ENCODE peak calls at places on chromosomes 7 and 10, in seven cellular contexts. One of them, this sample, is unnamed.

GRCh38 chr7:43467846-43468245 is 115.1 kb upstream of the STK17A start:
- DNase-seq in cardiac fibroblast: no peak
- DNase-seq in OCI-LY7: no peak
- DNase-seq in H9: no peak
- DNase-seq in type B pancreatic cell: no peak
- DNase-seq in CD4-positive, alpha-beta T cell: no peak
- DNase-seq in body of pancreas: no peak
- DNase-seq in this sample: no peak

GRCh38 chr7:4845740-4846142 is 16.1 kb downstream of the PAPOLB start:
- DNase-seq in cardiac fibroblast: peak
- DNase-seq in OCI-LY7: no peak
- DNase-seq in H9: peak
- DNase-seq in type B pancreatic cell: no peak
- DNase-seq in CD4-positive, alpha-beta T cell: no peak
- DNase-seq in body of pancreas: no peak
- DNase-seq in this sample: no peak

GRCh38 chr7:125926621-125927020 is 997.0 kb upstream of the POT1 start:
- DNase-seq in cardiac fibroblast: no peak
- DNase-seq in OCI-LY7: no peak
- DNase-seq in H9: no peak
- DNase-seq in type B pancreatic cell: no peak
- DNase-seq in CD4-positive, alpha-beta T cell: no peak
- DNase-seq in body of pancreas: no peak
- DNase-seq in this sample: no peak

GRCh38 chr10:131857156-131858117 is 43.4 kb upstream of the PPP2R2D start:
- DNase-seq in cardiac fibroblast: no peak
- DNase-seq in OCI-LY7: no peak
- DNase-seq in H9: peak
- DNase-seq in type B pancreatic cell: peak
- DNase-seq in CD4-positive, alpha-beta T cell: no peak
- DNase-seq in body of pancreas: no peak
- DNase-seq in this sample: peak

GRCh38 chr7:22990588-22990949 is 23.4 kb downstream of the HYCC1 start:
- DNase-seq in cardiac fibroblast: no peak
- DNase-seq in OCI-LY7: no peak
- DNase-seq in H9: no peak
- DNase-seq in type B pancreatic cell: no peak
- DNase-seq in CD4-positive, alpha-beta T cell: no peak
- DNase-seq in body of pancreas: no peak
- DNase-seq in this sample: no peak

GRCh38 chr10:22682237-22683192 is 31.9 kb downstream of the PIP4K2A start:
- DNase-seq in cardiac fibroblast: peak
- DNase-seq in OCI-LY7: peak
- DNase-seq in H9: no peak
- DNase-seq in type B pancreatic cell: no peak
- DNase-seq in CD4-positive, alpha-beta T cell: peak
- DNase-seq in body of pancreas: no peak
- DNase-seq in this sample: no peak

GRCh38 chr7:35727571-35727970 is 32.6 kb upstream of the HERPUD2 start:
- DNase-seq in cardiac fibroblast: peak
- DNase-seq in OCI-LY7: peak
- DNase-seq in H9: no peak
- DNase-seq in type B pancreatic cell: no peak
- DNase-seq in CD4-positive, alpha-beta T cell: no peak
- DNase-seq in body of pancreas: no peak
- DNase-seq in this sample: no peak

GRCh38 chr7:5699951-5700384 is 81.5 kb downstream of the RNF216 start:
- DNase-seq in cardiac fibroblast: no peak
- DNase-seq in OCI-LY7: peak
- DNase-seq in H9: no peak
- DNase-seq in type B pancreatic cell: no peak
- DNase-seq in CD4-positive, alpha-beta T cell: peak
- DNase-seq in body of pancreas: peak
- DNase-seq in this sample: no peak

GRCh38 chr10:17201165-17202013 is at the start of gene TRDMT1:
- DNase-seq in cardiac fibroblast: peak
- DNase-seq in OCI-LY7: peak
- DNase-seq in H9: peak
- DNase-seq in type B pancreatic cell: peak
- DNase-seq in CD4-positive, alpha-beta T cell: peak
- DNase-seq in body of pancreas: peak
- DNase-seq in this sample: peak

GRCh38 chr7:1899201-1899600 is 229.1 kb downstream of the ELFN1 start:
- DNase-seq in cardiac fibroblast: peak
- DNase-seq in OCI-LY7: no peak
- DNase-seq in H9: no peak
- DNase-seq in type B pancreatic cell: no peak
- DNase-seq in CD4-positive, alpha-beta T cell: no peak
- DNase-seq in body of pancreas: peak
- DNase-seq in this sample: no peak

GRCh38 chr10:13915710-13916109 is 328.9 kb downstream of the PRPF18 start:
- DNase-seq in cardiac fibroblast: no peak
- DNase-seq in OCI-LY7: no peak
- DNase-seq in H9: no peak
- DNase-seq in type B pancreatic cell: no peak
- DNase-seq in CD4-positive, alpha-beta T cell: no peak
- DNase-seq in body of pancreas: peak
- DNase-seq in this sample: no peak

GRCh38 chr10:99788598-99789259 is 6.3 kb downstream of the ABCC2 start:
- DNase-seq in cardiac fibroblast: peak
- DNase-seq in OCI-LY7: no peak
- DNase-seq in H9: no peak
- DNase-seq in type B pancreatic cell: no peak
- DNase-seq in CD4-positive, alpha-beta T cell: no peak
- DNase-seq in body of pancreas: peak
- DNase-seq in this sample: no peak

GRCh38 chr10:11009471-11010308 is 8.0 kb upstream of the CELF2 start:
- DNase-seq in cardiac fibroblast: peak
- DNase-seq in OCI-LY7: no peak
- DNase-seq in H9: no peak
- DNase-seq in type B pancreatic cell: no peak
- DNase-seq in CD4-positive, alpha-beta T cell: peak
- DNase-seq in body of pancreas: no peak
- DNase-seq in this sample: no peak

GRCh38 chr10:18402766-18403346 is 248.5 kb downstream of the NSUN6 start:
- DNase-seq in cardiac fibroblast: no peak
- DNase-seq in OCI-LY7: no peak
- DNase-seq in H9: no peak
- DNase-seq in type B pancreatic cell: no peak
- DNase-seq in CD4-positive, alpha-beta T cell: no peak
- DNase-seq in body of pancreas: no peak
- DNase-seq in this sample: no peak

GRCh38 chr7:158646766-158647474 is 57.7 kb downstream of the NCAPG2 start:
- DNase-seq in cardiac fibroblast: no peak
- DNase-seq in OCI-LY7: peak
- DNase-seq in H9: peak
- DNase-seq in type B pancreatic cell: no peak
- DNase-seq in CD4-positive, alpha-beta T cell: no peak
- DNase-seq in body of pancreas: peak
- DNase-seq in this sample: no peak

GRCh38 chr7:108569381-108570145 is at the start of the genes DNAJB9 and THAP5:
- DNase-seq in cardiac fibroblast: peak
- DNase-seq in OCI-LY7: peak
- DNase-seq in H9: peak
- DNase-seq in type B pancreatic cell: peak
- DNase-seq in CD4-positive, alpha-beta T cell: peak
- DNase-seq in body of pancreas: peak
- DNase-seq in this sample: peak

GRCh38 chr10:63977329-63977923 is 456.2 kb downstream of the REEP3 start:
- DNase-seq in cardiac fibroblast: peak
- DNase-seq in OCI-LY7: peak
- DNase-seq in H9: peak
- DNase-seq in type B pancreatic cell: no peak
- DNase-seq in CD4-positive, alpha-beta T cell: no peak
- DNase-seq in body of pancreas: peak
- DNase-seq in this sample: no peak

GRCh38 chr10:46005383-46005782 is 25.0 kb downstream of the NCOA4 start:
- DNase-seq in cardiac fibroblast: no peak
- DNase-seq in OCI-LY7: no peak
- DNase-seq in H9: no peak
- DNase-seq in type B pancreatic cell: no peak
- DNase-seq in CD4-positive, alpha-beta T cell: no peak
- DNase-seq in body of pancreas: no peak
- DNase-seq in this sample: no peak

GRCh38 chr7:138352570-138353461 is 107.2 kb upstream of the TRIM24 start:
- DNase-seq in cardiac fibroblast: peak
- DNase-seq in OCI-LY7: no peak
- DNase-seq in H9: peak
- DNase-seq in type B pancreatic cell: no peak
- DNase-seq in CD4-positive, alpha-beta T cell: no peak
- DNase-seq in body of pancreas: no peak
- DNase-seq in this sample: no peak

DNA sequence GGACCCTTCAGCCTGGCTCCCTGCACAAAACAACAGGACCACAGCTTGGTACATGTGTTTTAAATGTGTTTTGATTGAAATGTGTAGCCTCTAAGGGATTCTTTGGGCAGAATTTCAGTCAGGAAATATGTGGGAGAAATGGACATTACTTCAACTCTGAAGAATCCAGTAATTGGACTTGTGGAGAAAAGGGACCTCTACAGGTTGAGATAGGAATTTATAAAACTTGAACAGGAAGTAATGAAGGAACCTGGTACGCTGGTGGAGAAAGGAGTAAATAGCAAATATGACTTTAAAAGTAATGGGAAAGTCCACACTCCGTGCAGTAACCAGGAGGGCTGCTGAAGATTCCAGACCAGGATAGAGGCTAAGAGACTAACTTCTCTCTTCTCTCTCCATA is 220.5 kb downstream of the LHFPL3 start:
- DNase-seq in cardiac fibroblast: no peak
- DNase-seq in OCI-LY7: peak
- DNase-seq in H9: no peak
- DNase-seq in type B pancreatic cell: no peak
- DNase-seq in CD4-positive, alpha-beta T cell: no peak
- DNase-seq in body of pancreas: no peak
- DNase-seq in this sample: no peak
- TF ChIP-seq CTCF in cardiac fibroblast: no peak
- TF ChIP-seq CTCF in OCI-LY7: peak
- TF ChIP-seq CTCF in H9: no peak
- TF ChIP-seq CTCF in type B pancreatic cell: peak
- TF ChIP-seq CTCF in CD4-positive, alpha-beta T cell: no peak
- TF ChIP-seq CTCF in body of pancreas: peak
- TF ChIP-seq CTCF in this sample: no peak

GRCh38 chr7:50456371-50457123 is 6.4 kb upstream of the FIGNL1 start:
- DNase-seq in cardiac fibroblast: no peak
- DNase-seq in OCI-LY7: no peak
- DNase-seq in H9: no peak
- DNase-seq in type B pancreatic cell: no peak
- DNase-seq in CD4-positive, alpha-beta T cell: no peak
- DNase-seq in body of pancreas: no peak
- DNase-seq in this sample: no peak

GRCh38 chr7:50449501-50449880 is 659 bp downstream of the FIGNL1 start:
- DNase-seq in cardiac fibroblast: no peak
- DNase-seq in OCI-LY7: peak
- DNase-seq in H9: no peak
- DNase-seq in type B pancreatic cell: no peak
- DNase-seq in CD4-positive, alpha-beta T cell: no peak
- DNase-seq in body of pancreas: no peak
- DNase-seq in this sample: no peak

GRCh38 chr7:50450691-50451051 is 521 bp upstream of the FIGNL1 start:
- DNase-seq in cardiac fibroblast: no peak
- DNase-seq in OCI-LY7: no peak
- DNase-seq in H9: no peak
- DNase-seq in type B pancreatic cell: no peak
- DNase-seq in CD4-positive, alpha-beta T cell: no peak
- DNase-seq in body of pancreas: peak
- DNase-seq in this sample: no peak

GRCh38 chr7:50449881-50450690 is at the start of gene FIGNL1:
- DNase-seq in cardiac fibroblast: peak
- DNase-seq in OCI-LY7: peak
- DNase-seq in H9: peak
- DNase-seq in type B pancreatic cell: peak
- DNase-seq in CD4-positive, alpha-beta T cell: peak
- DNase-seq in body of pancreas: peak
- DNase-seq in this sample: peak

DNA sequence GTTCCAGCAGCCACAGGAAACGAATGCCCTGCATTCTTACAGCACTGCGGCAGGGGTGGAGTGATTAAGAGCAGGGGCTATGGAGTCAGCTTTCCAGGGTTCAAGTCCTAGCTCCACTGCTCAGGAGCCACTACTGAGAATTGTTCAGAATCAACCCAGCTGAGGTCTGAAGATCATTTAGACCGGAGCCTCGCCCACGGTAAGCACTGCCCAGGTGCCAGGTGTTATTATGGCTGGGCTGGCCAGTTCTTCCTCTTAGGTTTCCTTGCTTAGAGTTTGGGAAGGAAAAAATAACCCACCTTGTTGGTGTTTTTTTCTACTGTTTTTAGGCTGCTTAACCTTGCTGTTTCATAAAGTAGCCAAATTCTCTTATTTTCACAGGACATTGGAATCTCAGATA is 4.8 kb upstream of the FIGNL1 start:
- DNase-seq in cardiac fibroblast: no peak
- DNase-seq in OCI-LY7: no peak
- DNase-seq in H9: no peak
- DNase-seq in type B pancreatic cell: no peak
- DNase-seq in CD4-positive, alpha-beta T cell: no peak
- DNase-seq in body of pancreas: no peak
- DNase-seq in this sample: no peak
- TF ChIP-seq CTCF in cardiac fibroblast: no peak
- TF ChIP-seq CTCF in OCI-LY7: no peak
- TF ChIP-seq CTCF in H9: no peak
- TF ChIP-seq CTCF in type B pancreatic cell: no peak
- TF ChIP-seq CTCF in CD4-positive, alpha-beta T cell: no peak
- TF ChIP-seq CTCF in body of pancreas: no peak
- TF ChIP-seq CTCF in this sample: no peak

GRCh38 chr7:50371551-50372021 is 67.1 kb downstream of the IKZF1 start:
- DNase-seq in cardiac fibroblast: no peak
- DNase-seq in OCI-LY7: no peak
- DNase-seq in H9: no peak
- DNase-seq in type B pancreatic cell: no peak
- DNase-seq in CD4-positive, alpha-beta T cell: no peak
- DNase-seq in body of pancreas: no peak
- DNase-seq in this sample: no peak
- TF ChIP-seq CTCF in cardiac fibroblast: no peak
- TF ChIP-seq CTCF in OCI-LY7: no peak
- TF ChIP-seq CTCF in H9: no peak
- TF ChIP-seq CTCF in type B pancreatic cell: no peak
- TF ChIP-seq CTCF in CD4-positive, alpha-beta T cell: no peak
- TF ChIP-seq CTCF in body of pancreas: no peak
- TF ChIP-seq CTCF in this sample: no peak

DNA sequence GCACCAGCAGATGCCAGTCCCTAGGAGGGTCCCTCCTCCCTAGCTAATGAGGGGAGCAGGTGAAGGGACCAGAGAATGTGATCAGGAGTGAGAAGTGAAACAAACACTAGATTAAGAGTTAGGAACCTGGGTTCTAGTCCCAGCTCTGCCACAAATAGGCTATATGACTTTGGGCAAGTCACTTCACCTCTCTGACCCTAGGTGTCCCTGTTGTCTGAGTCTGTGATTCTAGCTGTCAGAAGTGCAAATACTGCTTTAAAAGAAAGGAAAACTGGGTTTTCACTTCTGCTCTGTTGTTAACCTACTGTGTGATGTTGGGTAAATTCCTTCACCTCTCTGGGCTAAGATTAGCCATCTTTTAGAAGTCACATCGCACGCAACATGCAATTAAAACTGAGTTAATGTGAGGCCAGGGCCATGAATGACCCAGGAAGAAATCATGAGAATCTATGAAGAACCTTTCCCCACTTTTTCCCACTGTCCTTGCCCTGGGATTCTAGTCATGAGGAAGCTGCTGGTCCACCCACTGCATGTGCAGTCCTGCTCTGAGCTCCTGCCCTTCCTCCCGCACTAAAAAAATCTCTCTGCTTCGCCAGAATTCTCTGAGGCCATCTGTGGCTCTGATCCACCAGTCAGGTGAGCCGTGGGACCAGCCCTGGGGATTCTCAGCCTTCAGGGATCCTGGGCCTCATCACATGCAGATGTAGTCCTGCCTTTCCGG is 181.8 kb downstream of the PLXNA4 start:
- DNase-seq in cardiac fibroblast: no peak
- DNase-seq in OCI-LY7: peak
- DNase-seq in H9: no peak
- DNase-seq in type B pancreatic cell: no peak
- DNase-seq in CD4-positive, alpha-beta T cell: no peak
- DNase-seq in body of pancreas: no peak
- DNase-seq in this sample: no peak
- TF ChIP-seq CTCF in cardiac fibroblast: peak
- TF ChIP-seq CTCF in OCI-LY7: peak
- TF ChIP-seq CTCF in H9: peak
- TF ChIP-seq CTCF in type B pancreatic cell: peak
- TF ChIP-seq CTCF in CD4-positive, alpha-beta T cell: peak
- TF ChIP-seq CTCF in body of pancreas: no peak
- TF ChIP-seq CTCF in this sample: no peak

This sample was measured in mesothelial cell of epicardium.